ENCODE peak calls at places on chromosomes 16 and 17, in seven cellular contexts. One of them, this sample, is unnamed.

GRCh38 chr16:66563574-66564334 is 2.5 kb upstream of the CMTM1 start:
- DNase-seq in pancreas: no peak
- DNase-seq in OCI-LY7: no peak
- DNase-seq in hepatic stellate cell: no peak
- DNase-seq in posterior cingulate gyrus: no peak
- DNase-seq in anterior cingulate cortex: no peak
- DNase-seq in spleen: no peak
- DNase-seq in this sample: no peak

GRCh38 chr17:9050801-9051401 is 29.6 kb downstream of the NTN1 start:
- DNase-seq in pancreas: no peak
- DNase-seq in OCI-LY7: no peak
- DNase-seq in hepatic stellate cell: no peak
- DNase-seq in posterior cingulate gyrus: no peak
- DNase-seq in anterior cingulate cortex: no peak
- DNase-seq in spleen: no peak
- DNase-seq in this sample: no peak

GRCh38 chr17:15319461-15319860 is 21.9 kb downstream of the TEKT3 start:
- DNase-seq in pancreas: no peak
- DNase-seq in OCI-LY7: no peak
- DNase-seq in hepatic stellate cell: no peak
- DNase-seq in posterior cingulate gyrus: no peak
- DNase-seq in anterior cingulate cortex: no peak
- DNase-seq in spleen: no peak
- DNase-seq in this sample: no peak

GRCh38 chr17:35062284-35062683 is 1.2 kb downstream of the RFFL start:
- DNase-seq in pancreas: no peak
- DNase-seq in OCI-LY7: no peak
- DNase-seq in hepatic stellate cell: no peak
- DNase-seq in posterior cingulate gyrus: no peak
- DNase-seq in anterior cingulate cortex: no peak
- DNase-seq in spleen: no peak
- DNase-seq in this sample: no peak

GRCh38 chr17:40063915-40064531 is 1.3 kb downstream of the THRA start:
- DNase-seq in pancreas: no peak
- DNase-seq in OCI-LY7: no peak
- DNase-seq in hepatic stellate cell: no peak
- DNase-seq in posterior cingulate gyrus: no peak
- DNase-seq in anterior cingulate cortex: peak; percentile 67
- DNase-seq in spleen: no peak
- DNase-seq in this sample: no peak

GRCh38 chr17:56112086-56112485 is 41.2 kb upstream of the ANKFN1 start:
- DNase-seq in pancreas: no peak
- DNase-seq in OCI-LY7: no peak
- DNase-seq in hepatic stellate cell: peak; percentile 4
- DNase-seq in posterior cingulate gyrus: no peak
- DNase-seq in anterior cingulate cortex: no peak
- DNase-seq in spleen: no peak
- DNase-seq in this sample: no peak

GRCh38 chr17:17663160-17664072 is 17.8 kb upstream of the RAI1 start:
- DNase-seq in pancreas: no peak
- DNase-seq in OCI-LY7: peak; percentile 39
- DNase-seq in hepatic stellate cell: peak; percentile 99
- DNase-seq in posterior cingulate gyrus: peak; percentile 26
- DNase-seq in anterior cingulate cortex: peak; percentile 26
- DNase-seq in spleen: peak; percentile 88
- DNase-seq in this sample: peak; percentile 89

GRCh38 chr17:4704991-4705390 is 1.1 kb upstream of the PELP1 start:
- DNase-seq in pancreas: no peak
- DNase-seq in OCI-LY7: peak; percentile 14
- DNase-seq in hepatic stellate cell: no peak
- DNase-seq in posterior cingulate gyrus: no peak
- DNase-seq in anterior cingulate cortex: no peak
- DNase-seq in spleen: no peak
- DNase-seq in this sample: no peak

GRCh38 chr16:56202036-56202435 is 10.7 kb downstream of the GNAO1 start:
- DNase-seq in pancreas: no peak
- DNase-seq in OCI-LY7: no peak
- DNase-seq in hepatic stellate cell: no peak
- DNase-seq in posterior cingulate gyrus: no peak
- DNase-seq in anterior cingulate cortex: no peak
- DNase-seq in spleen: no peak
- DNase-seq in this sample: no peak

GRCh38 chr16:54055191-54055590 is 231.4 kb downstream of the IRX3 start:
- DNase-seq in pancreas: no peak
- DNase-seq in OCI-LY7: no peak
- DNase-seq in hepatic stellate cell: no peak
- DNase-seq in posterior cingulate gyrus: no peak
- DNase-seq in anterior cingulate cortex: no peak
- DNase-seq in spleen: no peak
- DNase-seq in this sample: no peak

GRCh38 chr17:27553019-27553511 is 77.9 kb upstream of the LGALS9 start:
- DNase-seq in pancreas: peak; percentile 84
- DNase-seq in OCI-LY7: no peak
- DNase-seq in hepatic stellate cell: no peak
- DNase-seq in posterior cingulate gyrus: no peak
- DNase-seq in anterior cingulate cortex: no peak
- DNase-seq in spleen: no peak
- DNase-seq in this sample: no peak

GRCh38 chr16:78244131-78244899 is 144.9 kb downstream of the WWOX start:
- DNase-seq in pancreas: no peak
- DNase-seq in OCI-LY7: no peak
- DNase-seq in hepatic stellate cell: no peak
- DNase-seq in posterior cingulate gyrus: no peak
- DNase-seq in anterior cingulate cortex: no peak
- DNase-seq in spleen: no peak
- DNase-seq in this sample: no peak

GRCh38 chr17:11430766-11431165 is 167.5 kb upstream of the DNAH9 start:
- DNase-seq in pancreas: no peak
- DNase-seq in OCI-LY7: no peak
- DNase-seq in hepatic stellate cell: no peak
- DNase-seq in posterior cingulate gyrus: no peak
- DNase-seq in anterior cingulate cortex: no peak
- DNase-seq in spleen: no peak
- DNase-seq in this sample: no peak

GRCh38 chr17:17576772-17577234 is 14.7 kb downstream of the PEMT start:
- DNase-seq in pancreas: no peak
- DNase-seq in OCI-LY7: no peak
- DNase-seq in hepatic stellate cell: no peak
- DNase-seq in posterior cingulate gyrus: no peak
- DNase-seq in anterior cingulate cortex: no peak
- DNase-seq in spleen: no peak
- DNase-seq in this sample: no peak

GRCh38 chr17:80660527-80661198 is 116.0 kb downstream of the RPTOR start:
- DNase-seq in pancreas: no peak
- DNase-seq in OCI-LY7: no peak
- DNase-seq in hepatic stellate cell: no peak
- DNase-seq in posterior cingulate gyrus: no peak
- DNase-seq in anterior cingulate cortex: no peak
- DNase-seq in spleen: no peak
- DNase-seq in this sample: no peak

GRCh38 chr17:35519442-35519841 is 18.0 kb downstream of the SLFN12L start:
- DNase-seq in pancreas: no peak
- DNase-seq in OCI-LY7: no peak
- DNase-seq in hepatic stellate cell: no peak
- DNase-seq in posterior cingulate gyrus: no peak
- DNase-seq in anterior cingulate cortex: no peak
- DNase-seq in spleen: no peak
- DNase-seq in this sample: no peak

GRCh38 chr16:89972244-89973234 is 24.0 kb downstream of the DEF8 start:
- DNase-seq in pancreas: peak; percentile 95
- DNase-seq in OCI-LY7: peak; percentile 95
- DNase-seq in hepatic stellate cell: peak; percentile 100
- DNase-seq in posterior cingulate gyrus: peak; percentile 83
- DNase-seq in anterior cingulate cortex: peak; percentile 90
- DNase-seq in spleen: peak; percentile 99
- DNase-seq in this sample: peak; percentile 77

GRCh38 chr17:50127661-50128361 is 2.1 kb downstream of the SAMD14 start:
- DNase-seq in pancreas: no peak
- DNase-seq in OCI-LY7: no peak
- DNase-seq in hepatic stellate cell: no peak
- DNase-seq in posterior cingulate gyrus: no peak
- DNase-seq in anterior cingulate cortex: no peak
- DNase-seq in spleen: no peak
- DNase-seq in this sample: no peak

GRCh38 chr16:59410451-59410850 is 676.3 kb upstream of the GOT2 start:
- DNase-seq in pancreas: no peak
- DNase-seq in OCI-LY7: no peak
- DNase-seq in hepatic stellate cell: no peak
- DNase-seq in posterior cingulate gyrus: no peak
- DNase-seq in anterior cingulate cortex: no peak
- DNase-seq in spleen: no peak
- DNase-seq in this sample: no peak

GRCh38 chr16:74577882-74578366 is 29.0 kb downstream of the GLG1 start:
- DNase-seq in pancreas: no peak
- DNase-seq in OCI-LY7: no peak
- DNase-seq in hepatic stellate cell: peak; percentile 40
- DNase-seq in posterior cingulate gyrus: no peak
- DNase-seq in anterior cingulate cortex: no peak
- DNase-seq in spleen: no peak
- DNase-seq in this sample: peak; percentile 12

GRCh38 chr16:12305081-12305596 is 328.6 kb downstream of the SNX29 start:
- DNase-seq in pancreas: no peak
- DNase-seq in OCI-LY7: no peak
- DNase-seq in hepatic stellate cell: no peak
- DNase-seq in posterior cingulate gyrus: no peak
- DNase-seq in anterior cingulate cortex: no peak
- DNase-seq in spleen: no peak
- DNase-seq in this sample: no peak

GRCh38 chr17:82275326-82275725 is 1.8 kb upstream of the CSNK1D start:
- DNase-seq in pancreas: no peak
- DNase-seq in OCI-LY7: no peak
- DNase-seq in hepatic stellate cell: no peak
- DNase-seq in posterior cingulate gyrus: no peak
- DNase-seq in anterior cingulate cortex: no peak
- DNase-seq in spleen: peak; percentile 66
- DNase-seq in this sample: no peak

GRCh38 chr16:67014641-67015315 is 14.2 kb upstream of the CBFB start:
- DNase-seq in pancreas: peak; percentile 0
- DNase-seq in OCI-LY7: no peak
- DNase-seq in hepatic stellate cell: no peak
- DNase-seq in posterior cingulate gyrus: no peak
- DNase-seq in anterior cingulate cortex: no peak
- DNase-seq in spleen: peak; percentile 20
- DNase-seq in this sample: no peak

GRCh38 chr16:57113042-57113453 is 20.7 kb downstream of the CPNE2 start:
- DNase-seq in pancreas: no peak
- DNase-seq in OCI-LY7: no peak
- DNase-seq in hepatic stellate cell: peak; percentile 65
- DNase-seq in posterior cingulate gyrus: no peak
- DNase-seq in anterior cingulate cortex: peak; percentile 66
- DNase-seq in spleen: no peak
- DNase-seq in this sample: no peak

GRCh38 chr17:4854181-4854681 is 21.1 kb downstream of the MINK1 start:
- DNase-seq in pancreas: no peak
- DNase-seq in OCI-LY7: no peak
- DNase-seq in hepatic stellate cell: no peak
- DNase-seq in posterior cingulate gyrus: no peak
- DNase-seq in anterior cingulate cortex: no peak
- DNase-seq in spleen: no peak
- DNase-seq in this sample: no peak

GRCh38 chr16:19856120-19856519 is 28.5 kb downstream of the GPRC5B start:
- DNase-seq in pancreas: no peak
- DNase-seq in OCI-LY7: no peak
- DNase-seq in hepatic stellate cell: no peak
- DNase-seq in posterior cingulate gyrus: no peak
- DNase-seq in anterior cingulate cortex: peak; percentile 26
- DNase-seq in spleen: no peak
- DNase-seq in this sample: no peak

GRCh38 chr17:73399056-73399455 is 87.3 kb upstream of the CDC42EP4 start:
- DNase-seq in pancreas: no peak
- DNase-seq in OCI-LY7: no peak
- DNase-seq in hepatic stellate cell: no peak
- DNase-seq in posterior cingulate gyrus: no peak
- DNase-seq in anterior cingulate cortex: no peak
- DNase-seq in spleen: no peak
- DNase-seq in this sample: no peak

GRCh38 chr17:42773290-42774035 is at the start of gene VPS25:
- DNase-seq in pancreas: no peak
- DNase-seq in OCI-LY7: peak; percentile 88
- DNase-seq in hepatic stellate cell: peak; percentile 88
- DNase-seq in posterior cingulate gyrus: peak; percentile 73
- DNase-seq in anterior cingulate cortex: peak; percentile 74
- DNase-seq in spleen: peak; percentile 93
- DNase-seq in this sample: peak; percentile 57

GRCh38 chr17:18925187-18925586 is 26.8 kb upstream of the SLC5A10 start:
- DNase-seq in pancreas: no peak
- DNase-seq in OCI-LY7: peak; percentile 33
- DNase-seq in hepatic stellate cell: no peak
- DNase-seq in posterior cingulate gyrus: no peak
- DNase-seq in anterior cingulate cortex: no peak
- DNase-seq in spleen: no peak
- DNase-seq in this sample: no peak

This sample was measured in amniotic stem cell.